ENCODE peak calls at places on chromosomes 3 and 15, in seven cellular contexts. K, X, H, G, T, N and I are unnamed samples. For H3K27me3, the result is how much of the 10 kb centered on the place peaks cover.

GRCh38 chr3:94252316-94252715 is 189.5 kb downstream of the NSUN3 start:
- DNase-seq in X (no peak), N (no peak), H (no peak), K (no peak), T (no peak), G (no peak), I (no peak)

GRCh38 chr3:177331203-177331602 is 133.9 kb upstream of the TBL1XR1 start:
- DNase-seq in G (no peak), T (no peak), N (no peak), K (no peak), H (no peak), X (no peak), I (no peak)

GRCh38 chr3:25696019-25696418 is 31.3 kb upstream of the TOP2B start:
- DNase-seq in N (no peak), X (no peak), G (no peak), T (no peak), K (no peak), H (no peak), I (no peak)

GRCh38 chr3:124836448-124836847 is 50.7 kb downstream of the ITGB5 start:
- DNase-seq in X (no peak), H (no peak), G (no peak), T (no peak), K (no peak), N (no peak), I (no peak)

GRCh38 chr3:155313303-155313702 is 19.8 kb upstream of the STRIT1 start:
- DNase-seq in N (no peak), H (no peak), G (no peak), K (peak), T (no peak), X (no peak), I (peak)

GRCh38 chr15:87045741-87046140 is 966.1 kb downstream of the AGBL1 start:
- DNase-seq in X (no peak), T (no peak), N (no peak), H (no peak), K (no peak), G (no peak), I (peak)

GRCh38 chr3:140768921-140769320 is 91.1 kb downstream of the TRIM42 start:
- DNase-seq in H (no peak), X (no peak), T (no peak), G (no peak), K (no peak), N (no peak), I (no peak)

GRCh38 chr3:106332884-106333283 is 464.1 kb upstream of the CBLB start:
- DNase-seq in T (no peak), H (peak), X (no peak), K (no peak), G (peak), N (no peak), I (peak)

GRCh38 chr3:52140000-52140399 is 14.2 kb downstream of the POC1A start:
- DNase-seq in K (no peak), T (no peak), H (no peak), G (no peak), N (no peak), X (no peak), I (no peak)

GRCh38 chr3:156812521-156813335 is 13.4 kb upstream of the LEKR1 start:
- DNase-seq in T (no peak), G (peak), K (peak), H (no peak), N (no peak), X (peak), I (peak)

GRCh38 chr3:177237206-177237605 is 39.9 kb upstream of the TBL1XR1 start:
- DNase-seq in N (no peak), T (no peak), G (no peak), K (peak), H (no peak), X (no peak), I (peak)

GRCh38 chr15:52735231-52736089 is 54.7 kb downstream of the ONECUT1 start:
- DNase-seq in K (peak), G (peak), N (peak), T (peak), X (peak), H (peak), I (peak)

GRCh38 chr15:101379647-101380046 is 84.6 kb upstream of the SNRPA1 start:
- DNase-seq in T (no peak), X (no peak), N (no peak), H (no peak), K (no peak), G (no peak), I (no peak)

GRCh38 chr3:71454513-71455423 is 128.8 kb downstream of the FOXP1 start:
- DNase-seq in G (no peak), N (peak), K (no peak), T (no peak), H (no peak), X (no peak), I (no peak)

GRCh38 chr3:177776656-177777055 is 579.4 kb upstream of the TBL1XR1 start:
- DNase-seq in H (peak), N (no peak), K (no peak), T (no peak), X (no peak), G (peak), I (peak)

GRCh38 chr15:71709808-71710418 is 100.4 kb upstream of the NR2E3 start:
- DNase-seq in X (no peak), N (no peak), G (no peak), H (no peak), T (peak), K (no peak), I (no peak)

GRCh38 chr3:186307594-186307993 is 54.4 kb downstream of the DGKG start:
- DNase-seq in H (no peak), N (no peak), T (no peak), K (no peak), G (peak), X (no peak), I (peak)

GRCh38 chr3:43954321-43954720 is 263.6 kb downstream of the ABHD5 start:
- DNase-seq in N (no peak), T (no peak), G (no peak), K (peak), H (no peak), X (no peak), I (no peak)

GRCh38 chr15:47933865-47934264 is 186.9 kb upstream of the SLC24A5 start:
- DNase-seq in G (no peak), N (no peak), T (no peak), H (no peak), K (no peak), X (no peak), I (no peak)

GRCh38 chr3:126125781-126126251 is 41.9 kb upstream of the SLC41A3 start:
- DNase-seq in X (peak), K (no peak), H (peak), T (peak), G (no peak), N (no peak), I (no peak)

GRCh38 chr3:157447026-157447694 is 10.5 kb downstream of the PTX3 start:
- DNase-seq in T (no peak), K (no peak), G (peak), N (no peak), X (no peak), H (no peak), I (peak)

GRCh38 chr15:38652998-38653397 is 88.4 kb upstream of the RASGRP1 start:
- DNase-seq in H (no peak), N (peak), G (no peak), X (no peak), T (no peak), K (peak), I (no peak)

GRCh38 chr3:107705046-107705445 is 182.3 kb downstream of the BBX start:
- DNase-seq in G (no peak), T (no peak), K (no peak), N (no peak), X (no peak), H (no peak), I (no peak)

GRCh38 chr15:32784571-32784970 is 66.8 kb downstream of the GREM1 start:
- DNase-seq in H (no peak), T (no peak), X (no peak), K (no peak), N (no peak), G (no peak), I (peak)

GRCh38 chr15:77017091-77017660 is 22.2 kb downstream of the PSTPIP1 start:
- DNase-seq in H (peak), K (peak), G (no peak), X (no peak), T (no peak), N (no peak), I (no peak)

GRCh38 chr3:176005564-176005963 is 1146.4 kb downstream of the NAALADL2 start:
- DNase-seq in T (no peak), G (no peak), N (no peak), X (no peak), K (no peak), H (no peak), I (no peak)

GRCh38 chr3:59514865-59515482 is 465.1 kb upstream of the CFAP20DC start:
- DNase-seq in N (peak), T (no peak), X (no peak), H (no peak), G (no peak), K (no peak), I (no peak)

GRCh38 chr3:61855211-61855610 is 293.8 kb downstream of the PTPRG start:
- DNase-seq in G (no peak), K (no peak), X (no peak), T (no peak), H (no peak), N (no peak), I (no peak)

GRCh38 chr3:71129611-71130515 is 453.7 kb downstream of the FOXP1 start:
- DNase-seq in H (no peak), T (no peak), N (peak), X (no peak), G (peak), K (peak), I (peak)

GRCh38 chr15:90599639-90600038 is 69.9 kb downstream of the CRTC3 start:
- DNase-seq in H (peak), T (no peak), X (no peak), G (no peak), K (no peak), N (no peak), I (no peak)

GRCh38 chr15:69692342-69692741 is 239.7 kb downstream of the RPLP1 start:
- DNase-seq in K (no peak), T (no peak), H (no peak), G (no peak), N (no peak), X (no peak), I (no peak)

GRCh38 chr3:10511809-10512494 is 6.6 kb upstream of the ATP2B2 start:
- DNase-seq in K (no peak), T (no peak), H (peak), N (no peak), X (no peak), G (peak), I (peak)

GRCh38 chr15:28153492-28154119 is 54.5 kb upstream of the OCA2 start:
- DNase-seq in H (no peak), N (no peak), X (no peak), T (no peak), K (no peak), G (no peak), I (no peak)

GRCh38 chr3:194314669-194315068 is 36.5 kb downstream of the CPN2 start:
- DNase-seq in H (no peak), N (no peak), X (no peak), K (no peak), G (no peak), T (peak), I (no peak)
- H3K27ac ChIP-seq in H (no peak), N (no peak), X (no peak), K (no peak), G (no peak), T (peak), I (no peak)

DNA sequence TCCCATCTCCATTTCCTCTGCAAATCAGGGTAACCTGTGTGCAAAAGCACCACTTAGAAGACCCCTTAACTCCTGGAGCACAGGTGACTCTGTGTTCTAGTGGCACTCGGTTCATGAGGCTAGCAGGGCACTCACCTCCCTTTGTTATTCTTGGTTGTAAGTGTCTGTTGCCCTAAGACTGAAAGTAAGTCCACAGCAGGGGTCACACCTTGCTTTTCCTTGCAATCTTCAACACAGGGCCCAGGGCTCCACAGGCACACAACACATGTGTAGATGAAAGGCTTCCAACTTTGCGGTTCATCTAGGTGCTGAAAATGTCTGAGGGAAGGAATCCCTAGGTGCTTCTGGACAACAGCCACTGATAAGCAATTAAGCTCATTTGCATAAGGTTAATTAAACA is 2.9 kb downstream of the RNU6-1 start:
- DNase-seq in N (no peak), T (no peak), K (no peak), G (no peak), X (no peak), H (peak), I (no peak)
- H3K27me3 ChIP-seq in N (under half), T (under half), K (under half), G (under half), X (under half), H (half or more), I (under half)

GRCh38 chr15:96352594-96353377 is 22.3 kb downstream of the NR2F2 start:
- DNase-seq in N (no peak), H (no peak), X (no peak), T (no peak), G (peak), K (no peak), I (no peak)
- H3K27ac ChIP-seq in N (no peak), H (no peak), X (no peak), T (peak), G (peak), K (no peak), I (no peak)

DNA sequence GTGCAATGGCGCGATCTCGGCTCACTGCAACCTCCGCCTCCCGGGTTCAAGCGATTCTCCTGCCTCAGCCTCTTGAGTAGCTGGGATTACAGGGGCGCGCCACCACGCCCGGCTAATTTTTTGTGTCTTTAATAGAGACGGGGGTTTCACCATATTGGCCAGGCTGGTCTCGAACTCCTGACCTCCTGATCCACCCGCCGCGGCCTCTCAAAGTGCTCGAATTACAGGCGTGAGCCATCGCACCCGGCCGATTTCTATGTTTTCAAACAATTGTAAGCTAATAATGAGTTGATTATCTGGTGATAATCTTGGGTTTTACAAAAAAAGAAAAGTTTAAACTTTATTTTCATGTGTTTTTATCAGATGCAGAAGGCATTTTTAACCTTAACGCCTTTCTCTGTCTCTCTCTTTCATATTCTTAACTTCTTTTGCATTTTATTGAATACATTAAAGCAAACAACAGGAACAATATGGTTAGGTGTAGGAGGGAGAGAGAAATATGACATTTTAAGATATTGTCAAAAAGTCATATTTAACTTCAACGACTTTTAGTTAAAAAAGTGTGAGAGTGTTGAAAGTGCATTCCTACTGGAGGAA is 3.2 kb upstream of the MEIS2 start:
- DNase-seq in T (no peak), G (no peak), H (no peak), X (no peak), K (no peak), N (no peak), I (no peak)
- H3K27me3 ChIP-seq in T (under half), G (under half), H (half or more), X (under half), K (under half), N (under half), I (under half)

GRCh38 chr15:89041507-89041906 is 46.7 kb upstream of the ABHD2 start:
- DNase-seq in T (no peak), H (no peak), K (no peak), X (no peak), N (no peak), G (no peak), I (no peak)

GRCh38 chr15:89043031-89044002 is 44.9 kb upstream of the ABHD2 start:
- DNase-seq in T (no peak), K (no peak), G (no peak), H (no peak), N (no peak), X (no peak), I (no peak)

GRCh38 chr15:89038146-89038545 is 50.1 kb upstream of the ABHD2 start:
- DNase-seq in K (no peak), X (no peak), H (no peak), G (no peak), T (no peak), N (no peak), I (no peak)

GRCh38 chr15:89042387-89042786 is 45.9 kb upstream of the ABHD2 start:
- DNase-seq in G (no peak), X (no peak), T (no peak), K (no peak), N (no peak), H (no peak), I (no peak)
- H3K27ac ChIP-seq in G (no peak), X (no peak), T (no peak), K (no peak), N (no peak), H (no peak), I (no peak)

DNA sequence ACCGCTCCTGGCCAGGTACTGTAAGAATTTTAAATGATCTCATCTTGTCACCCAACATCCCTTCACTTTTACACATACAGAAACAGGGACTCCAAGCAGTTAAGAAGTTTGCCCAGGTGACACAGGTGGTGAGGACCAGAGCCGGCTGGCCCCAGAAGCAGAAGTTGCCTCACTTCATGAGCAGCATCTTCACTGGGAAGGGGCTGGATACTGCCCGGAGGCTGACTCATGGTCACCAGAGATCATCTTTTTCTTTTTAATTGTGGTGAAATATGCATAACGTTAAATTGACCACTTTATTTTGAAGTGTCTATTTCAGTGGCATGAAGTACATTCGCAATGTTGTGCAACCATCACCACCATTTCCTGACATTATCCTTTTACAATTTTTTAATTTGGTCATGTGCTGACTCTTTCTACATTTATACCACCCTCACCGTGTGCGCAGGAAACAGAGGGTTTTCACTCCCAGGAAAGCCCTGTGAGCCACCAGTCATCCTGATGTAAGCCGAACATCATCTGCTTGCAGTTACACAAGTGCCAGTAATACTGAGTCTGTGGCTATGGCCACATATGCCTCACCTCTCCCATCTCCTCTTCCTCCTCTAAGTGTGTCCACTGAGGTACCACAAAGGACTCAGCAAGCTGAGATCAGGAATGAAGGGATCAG is 51.7 kb upstream of the ABHD17C start:
- DNase-seq in N (no peak), X (no peak), T (no peak), K (no peak), H (no peak), G (no peak), I (no peak)
- H3K27me3 ChIP-seq in N (under half), X (under half), T (under half), K (under half), H (under half), G (under half), I (under half)